ENCODE peak calls at places on chromosomes 5 and 9, in ten cellular contexts. C is AG09309, H is PC-9, W is AG04450, B is GM23338, P is heart left ventricle, I is foreskin fibroblast, O is pancreas, Y is GM13977, K is fibroblast of pulmonary artery. N is an unnamed sample.

GRCh38 chr9:137277329-137278041 is at the start of gene TOR4A:
- DNase-seq in C (no peak), H (peak), W (peak), B (peak), P (peak), I (peak), O (peak), Y (peak), K (peak), N (peak)

GRCh38 chr5:143140492-143141231 is 262.8 kb downstream of the NR3C1 start:
- DNase-seq in C (no peak), H (no peak), W (no peak), B (no peak), P (no peak), I (no peak), O (peak), Y (no peak), K (no peak), N (no peak)

GRCh38 chr5:179793470-179794139 is at the start of gene LTC4S:
- DNase-seq in C (no peak), H (no peak), W (no peak), B (no peak), P (peak), I (peak), O (peak), Y (no peak), K (peak), N (peak)

GRCh38 chr5:106121972-106122605 is 1548.6 kb downstream of the EFNA5 start:
- DNase-seq in C (no peak), H (no peak), W (no peak), B (peak), P (no peak), I (peak), O (peak), Y (peak), K (peak), N (peak)

GRCh38 chr9:123033352-123033751 is at the start of gene GPR21:
- DNase-seq in C (no peak), H (no peak), W (no peak), B (peak), P (no peak), I (no peak), O (no peak), Y (no peak), K (no peak), N (no peak)

GRCh38 chr5:133694181-133694831 is 82.0 kb upstream of the FSTL4 start:
- DNase-seq in C (no peak), H (no peak), W (no peak), B (no peak), P (no peak), I (no peak), O (no peak), Y (no peak), K (no peak), N (no peak)

GRCh38 chr5:139394123-139394653 is 716 bp downstream of the PROB1 start:
- DNase-seq in C (no peak), H (no peak), W (no peak), B (peak), P (peak), I (peak), O (no peak), Y (peak), K (no peak), N (peak)

GRCh38 chr5:94830520-94830919 is 212.1 kb downstream of the SLF1 start:
- DNase-seq in C (no peak), H (no peak), W (no peak), B (peak), P (no peak), I (peak), O (no peak), Y (peak), K (peak), N (no peak)

GRCh38 chr9:20701058-20701457 is 17.0 kb downstream of the FOCAD start:
- DNase-seq in C (no peak), H (no peak), W (no peak), B (no peak), P (no peak), I (no peak), O (no peak), Y (no peak), K (peak), N (no peak)

GRCh38 chr5:9269024-9269423 is 276.9 kb downstream of the SEMA5A start:
- DNase-seq in C (no peak), H (no peak), W (no peak), B (no peak), P (no peak), I (peak), O (no peak), Y (no peak), K (peak), N (no peak)

GRCh38 chr9:86434039-86434726 is 80.0 kb upstream of the TUT7 start:
- DNase-seq in C (peak), H (peak), W (peak), B (peak), P (no peak), I (peak), O (no peak), Y (peak), K (peak), N (no peak)

GRCh38 chr5:40939753-40940152 is 30.5 kb downstream of the C7 start:
- DNase-seq in C (no peak), H (no peak), W (no peak), B (no peak), P (no peak), I (no peak), O (no peak), Y (no peak), K (no peak), N (no peak)

GRCh38 chr5:81778642-81779041 is 27.7 kb upstream of the SSBP2 start:
- DNase-seq in C (no peak), H (no peak), W (no peak), B (no peak), P (no peak), I (peak), O (no peak), Y (no peak), K (peak), N (peak)

GRCh38 chr5:74199005-74199404 is 441.5 kb downstream of the ENC1 start:
- DNase-seq in C (no peak), H (no peak), W (no peak), B (no peak), P (no peak), I (peak), O (no peak), Y (no peak), K (no peak), N (peak)

GRCh38 chr5:159497221-159497620 is 166.9 kb upstream of the IL12B start:
- DNase-seq in C (no peak), H (no peak), W (no peak), B (no peak), P (no peak), I (no peak), O (no peak), Y (no peak), K (no peak), N (no peak)

GRCh38 chr9:88530051-88530450 is 4.9 kb upstream of the NXNL2 start:
- DNase-seq in C (no peak), H (peak), W (no peak), B (no peak), P (no peak), I (peak), O (no peak), Y (no peak), K (peak), N (no peak)

GRCh38 chr5:159864885-159865622 is 51.2 kb upstream of the ADRA1B start:
- DNase-seq in C (peak), H (no peak), W (no peak), B (no peak), P (no peak), I (peak), O (no peak), Y (peak), K (peak), N (no peak)

GRCh38 chr5:72137826-72138409 is 30.6 kb downstream of the MAP1B start:
- DNase-seq in C (no peak), H (no peak), W (no peak), B (no peak), P (no peak), I (no peak), O (no peak), Y (peak), K (no peak), N (no peak)

GRCh38 chr9:121811751-121812150 is 160.3 kb downstream of the DAB2IP start:
- DNase-seq in C (no peak), H (no peak), W (no peak), B (no peak), P (no peak), I (no peak), O (no peak), Y (no peak), K (no peak), N (no peak)

GRCh38 chr5:116543501-116543900 is 31.1 kb downstream of the SEMA6A start:
- DNase-seq in C (no peak), H (no peak), W (no peak), B (no peak), P (no peak), I (peak), O (no peak), Y (no peak), K (no peak), N (no peak)

GRCh38 chr5:113514263-113514590 is 733 bp downstream of the YTHDC2 start:
- DNase-seq in C (no peak), H (no peak), W (no peak), B (no peak), P (no peak), I (peak), O (no peak), Y (no peak), K (no peak), N (no peak)

GRCh38 chr9:99052849-99053715 is 51.8 kb upstream of the TGFBR1 start:
- DNase-seq in C (no peak), H (no peak), W (no peak), B (no peak), P (no peak), I (no peak), O (no peak), Y (no peak), K (no peak), N (peak)

GRCh38 chr9:69056416-69056815 is 20.9 kb downstream of the FXN start:
- DNase-seq in C (no peak), H (no peak), W (no peak), B (no peak), P (no peak), I (no peak), O (no peak), Y (no peak), K (no peak), N (no peak)

GRCh38 chr9:121876658-121877271 is 216.3 kb downstream of the TTLL11 start:
- DNase-seq in C (peak), H (no peak), W (peak), B (no peak), P (no peak), I (peak), O (no peak), Y (no peak), K (peak), N (no peak)

GRCh38 chr9:138023394-138024124 is 146.0 kb downstream of the CACNA1B start:
- DNase-seq in C (no peak), H (no peak), W (no peak), B (peak), P (peak), I (no peak), O (no peak), Y (no peak), K (no peak), N (no peak)

GRCh38 chr9:4366649-4367330 is 66.9 kb upstream of the GLIS3 start:
- DNase-seq in C (no peak), H (peak), W (peak), B (peak), P (no peak), I (peak), O (peak), Y (peak), K (peak), N (peak)

GRCh38 chr5:179316111-179316551 is 29.1 kb downstream of the ADAMTS2 start:
- DNase-seq in C (no peak), H (no peak), W (no peak), B (no peak), P (peak), I (no peak), O (no peak), Y (no peak), K (no peak), N (no peak)

GRCh38 chr5:89374144-89374784 is 491.3 kb upstream of the MEF2C start:
- DNase-seq in C (no peak), H (peak), W (no peak), B (no peak), P (no peak), I (no peak), O (peak), Y (no peak), K (no peak), N (no peak)

GRCh38 chr5:79956173-79956670 is 34.8 kb downstream of the MTX3 start:
- DNase-seq in C (no peak), H (peak), W (no peak), B (no peak), P (no peak), I (peak), O (no peak), Y (no peak), K (peak), N (no peak)

GRCh38 chr9:127058645-127059021 is 63.8 kb downstream of the ANGPTL2 start:
- DNase-seq in C (no peak), H (no peak), W (no peak), B (no peak), P (no peak), I (peak), O (no peak), Y (no peak), K (no peak), N (no peak)

GRCh38 chr5:170628691-170629565 is 125.1 kb downstream of the KCNIP1 start:
- DNase-seq in C (no peak), H (no peak), W (no peak), B (no peak), P (no peak), I (no peak), O (no peak), Y (no peak), K (no peak), N (no peak)

GRCh38 chr9:134541373-134541747 is 100.2 kb upstream of the COL5A1 start:
- DNase-seq in C (no peak), H (no peak), W (no peak), B (no peak), P (no peak), I (no peak), O (no peak), Y (no peak), K (no peak), N (no peak)

GRCh38 chr5:109161914-109162683 is 247.7 kb downstream of the PJA2 start:
- DNase-seq in C (peak), H (no peak), W (no peak), B (no peak), P (no peak), I (peak), O (no peak), Y (no peak), K (peak), N (no peak)

GRCh38 chr5:150489358-150490295 is 18.3 kb upstream of the NDST1 start:
- DNase-seq in C (no peak), H (no peak), W (no peak), B (peak), P (no peak), I (peak), O (no peak), Y (peak), K (no peak), N (no peak)

GRCh38 chr5:57776035-57776434 is 293.4 kb upstream of the ACTBL2 start:
- DNase-seq in C (no peak), H (no peak), W (peak), B (no peak), P (no peak), I (peak), O (no peak), Y (no peak), K (no peak), N (no peak)

GRCh38 chr5:54187694-54188093 is 122.7 kb downstream of the ARL15 start:
- DNase-seq in C (no peak), H (no peak), W (no peak), B (no peak), P (no peak), I (peak), O (no peak), Y (no peak), K (no peak), N (no peak)

GRCh38 chr9:83622814-83623633 is at the start of gene IDNK:
- DNase-seq in C (no peak), H (peak), W (no peak), B (peak), P (peak), I (peak), O (peak), Y (peak), K (peak), N (peak)

GRCh38 chr5:137888875-137889759 is at the start of gene PKD2L2:
- DNase-seq in C (peak), H (peak), W (peak), B (peak), P (peak), I (peak), O (peak), Y (peak), K (peak), N (peak)

GRCh38 chr9:137545123-137545522 is 5.1 kb downstream of the PNPLA7 start:
- DNase-seq in C (no peak), H (no peak), W (no peak), B (no peak), P (no peak), I (peak), O (no peak), Y (no peak), K (peak), N (no peak)

GRCh38 chr9:114898741-114899140 is 31.6 kb downstream of the TNFSF8 start:
- DNase-seq in C (no peak), H (no peak), W (no peak), B (no peak), P (peak), I (no peak), O (no peak), Y (no peak), K (no peak), N (peak)

GRCh38 chr9:105244274-105244995 is at the start of gene SLC44A1:
- DNase-seq in C (peak), H (peak), W (peak), B (peak), P (peak), I (peak), O (peak), Y (peak), K (peak), N (peak)
- TF ChIP-seq CTCF in C (no peak), H (no peak), W (no peak), B (no peak), P (no peak), I (no peak), O (no peak), Y (no peak), K (no peak), N (no peak)

GRCh38 chr5:169071-169727 is 22.1 kb upstream of the LRRC14B start:
- DNase-seq in C (peak), H (no peak), W (peak), B (no peak), P (no peak), I (peak), O (no peak), Y (no peak), K (peak), N (no peak)

GRCh38 chr5:170971-171800 is 20.1 kb upstream of the LRRC14B start:
- DNase-seq in C (no peak), H (no peak), W (no peak), B (no peak), P (no peak), I (no peak), O (no peak), Y (no peak), K (no peak), N (no peak)

GRCh38 chr5:167982-168660 is 23.2 kb upstream of the LRRC14B start:
- DNase-seq in C (peak), H (no peak), W (peak), B (no peak), P (no peak), I (peak), O (no peak), Y (no peak), K (peak), N (no peak)

GRCh38 chr5:171801-172331 is 19.4 kb upstream of the LRRC14B start:
- DNase-seq in C (no peak), H (no peak), W (no peak), B (no peak), P (no peak), I (no peak), O (no peak), Y (no peak), K (no peak), N (no peak)

DNA sequence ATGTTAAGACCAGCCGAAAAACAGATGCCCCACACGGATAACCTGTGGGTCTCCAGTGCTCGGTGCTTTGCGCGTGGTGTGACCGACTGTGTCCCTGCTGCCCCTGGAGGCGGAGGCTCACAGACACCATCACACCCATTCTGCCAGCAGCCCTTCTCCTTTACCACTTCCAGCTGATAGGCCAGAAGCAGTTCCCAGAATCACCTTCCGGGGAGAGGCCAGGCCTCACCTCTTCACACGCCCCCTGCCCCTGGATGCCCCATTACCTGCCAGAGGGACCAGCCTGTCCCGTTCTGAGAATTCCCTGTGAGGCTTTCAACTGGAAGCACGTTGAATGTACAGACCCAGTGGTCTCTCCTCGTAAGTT is 21.6 kb upstream of the LRRC14B start:
- DNase-seq in C (no peak), H (no peak), W (no peak), B (no peak), P (no peak), I (no peak), O (no peak), Y (no peak), K (no peak), N (no peak)
- TF ChIP-seq CTCF in C (no peak), H (no peak), W (no peak), B (no peak), P (no peak), I (no peak), O (no peak), Y (no peak), K (no peak), N (no peak)

DNA sequence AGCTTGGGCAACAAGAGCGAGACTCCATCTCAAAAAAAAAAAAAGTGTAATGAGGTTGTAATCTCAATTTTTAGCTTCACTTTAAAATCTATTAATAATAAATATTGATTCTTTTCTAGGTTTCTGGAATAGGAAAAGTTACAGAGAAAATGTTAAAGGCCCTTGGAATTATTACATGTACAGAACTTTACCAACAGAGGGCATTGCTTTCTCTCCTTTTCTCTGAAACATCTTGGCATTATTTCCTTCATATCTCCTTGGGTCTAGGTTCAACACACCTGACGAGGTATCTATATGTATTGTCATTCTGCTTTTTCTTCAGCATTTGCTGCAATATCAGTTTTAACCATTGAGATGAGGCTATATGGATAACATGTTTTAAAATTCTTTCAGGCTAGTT is 26.6 kb upstream of the ANKDD1B start:
- DNase-seq in C (no peak), H (no peak), W (no peak), B (no peak), P (no peak), I (no peak), O (no peak), Y (no peak), K (peak), N (no peak)
- TF ChIP-seq CTCF in C (peak), H (peak), W (peak), B (peak), P (peak), I (peak), O (no peak), Y (no peak), K (peak), N (no peak)

DNA sequence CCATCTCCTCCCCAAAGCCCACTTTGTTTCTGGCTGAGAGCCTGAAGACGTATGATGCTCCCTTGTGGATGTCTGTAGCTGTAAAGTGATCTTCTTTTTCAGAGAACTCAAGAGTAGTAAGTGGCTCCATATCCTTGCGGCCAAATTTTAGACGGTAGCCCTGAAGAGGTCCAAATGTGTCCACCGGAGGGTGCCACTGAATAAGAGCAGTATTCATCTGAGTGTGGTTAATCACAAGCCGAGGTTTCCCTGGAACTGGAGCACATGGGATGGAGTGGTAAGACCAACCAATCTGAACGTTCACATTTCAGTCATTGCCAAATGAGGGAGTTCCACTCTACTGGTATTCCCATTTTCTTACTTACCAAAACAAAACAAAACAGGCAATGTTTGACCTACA is 686.5 kb upstream of the DMAC1 start:
- DNase-seq in C (peak), H (no peak), W (no peak), B (peak), P (no peak), I (peak), O (no peak), Y (no peak), K (peak), N (peak)
- TF ChIP-seq CTCF in C (no peak), H (no peak), W (no peak), B (peak), P (peak), I (no peak), O (no peak), Y (no peak), K (peak), N (no peak)

GRCh38 chr5:11182441-11183080 is 421.5 kb upstream of the DAP start:
- DNase-seq in C (no peak), H (peak), W (no peak), B (peak), P (no peak), I (peak), O (no peak), Y (peak), K (peak), N (no peak)
- TF ChIP-seq CTCF in C (peak), H (peak), W (peak), B (peak), P (peak), I (peak), O (no peak), Y (peak), K (peak), N (peak)

N was measured in activated CD8-positive, alpha-beta T cell treated with anti-CD3 and anti-CD28 coated beads for 36 hours.